ENCODE peak calls at places on chromosomes 5 and 9, in five cellular contexts. One of them, this sample, is unnamed. For H3K36me3, the result is how much of the 10 kb centered on the place peaks cover.

GRCh38 chr5:61229416-61229815 is 67.1 kb upstream of the SMIM15 start:
- DNase-seq in aorta: no peak
- DNase-seq in adrenal gland: peak
- DNase-seq in mammary epithelial cell: no peak
- DNase-seq in DND-41: no peak
- DNase-seq in this sample: no peak

GRCh38 chr9:118891213-118891612 is 478.0 kb downstream of the BRINP1 start:
- DNase-seq in adrenal gland: no peak
- DNase-seq in mammary epithelial cell: no peak
- DNase-seq in aorta: no peak
- DNase-seq in DND-41: no peak
- DNase-seq in this sample: no peak

GRCh38 chr5:13606051-13606450 is 338.4 kb downstream of the DNAH5 start:
- DNase-seq in mammary epithelial cell: peak
- DNase-seq in adrenal gland: no peak
- DNase-seq in aorta: no peak
- DNase-seq in DND-41: no peak
- DNase-seq in this sample: no peak

GRCh38 chr9:38246833-38247232 is 145.7 kb upstream of the ALDH1B1 start:
- DNase-seq in aorta: no peak
- DNase-seq in adrenal gland: no peak
- DNase-seq in mammary epithelial cell: no peak
- DNase-seq in DND-41: no peak
- DNase-seq in this sample: no peak

GRCh38 chr5:96601811-96602244 is 60.3 kb upstream of the CAST start:
- DNase-seq in DND-41: peak
- DNase-seq in mammary epithelial cell: peak
- DNase-seq in aorta: no peak
- DNase-seq in adrenal gland: peak
- DNase-seq in this sample: no peak

GRCh38 chr9:126664893-126665695 is 51.4 kb downstream of the LMX1B start:
- DNase-seq in aorta: no peak
- DNase-seq in DND-41: no peak
- DNase-seq in adrenal gland: no peak
- DNase-seq in mammary epithelial cell: no peak
- DNase-seq in this sample: no peak

GRCh38 chr5:72283358-72283757 is 36.7 kb downstream of the MRPS27 start:
- DNase-seq in aorta: no peak
- DNase-seq in adrenal gland: peak
- DNase-seq in DND-41: no peak
- DNase-seq in mammary epithelial cell: no peak
- DNase-seq in this sample: no peak

GRCh38 chr5:132492386-132492785 is 1.8 kb upstream of the IRF1 start:
- DNase-seq in adrenal gland: no peak
- DNase-seq in DND-41: no peak
- DNase-seq in mammary epithelial cell: no peak
- DNase-seq in aorta: no peak
- DNase-seq in this sample: no peak

GRCh38 chr5:53151713-53152458 is 42.3 kb upstream of the MOCS2 start:
- DNase-seq in DND-41: no peak
- DNase-seq in adrenal gland: peak
- DNase-seq in aorta: no peak
- DNase-seq in mammary epithelial cell: peak
- DNase-seq in this sample: no peak

GRCh38 chr5:435156-435790 is 7.7 kb upstream of the EXOC3 start:
- DNase-seq in adrenal gland: no peak
- DNase-seq in mammary epithelial cell: no peak
- DNase-seq in DND-41: no peak
- DNase-seq in aorta: peak
- DNase-seq in this sample: peak

GRCh38 chr5:56585466-56585865 is 229.9 kb upstream of the MAP3K1 start:
- DNase-seq in DND-41: no peak
- DNase-seq in aorta: no peak
- DNase-seq in mammary epithelial cell: peak
- DNase-seq in adrenal gland: no peak
- DNase-seq in this sample: no peak

GRCh38 chr5:7518947-7519560 is 123.1 kb downstream of the ADCY2 start:
- DNase-seq in adrenal gland: no peak
- DNase-seq in mammary epithelial cell: no peak
- DNase-seq in aorta: no peak
- DNase-seq in DND-41: no peak
- DNase-seq in this sample: peak

GRCh38 chr5:26757941-26758340 is 280.4 kb downstream of the CDH9 start:
- DNase-seq in mammary epithelial cell: no peak
- DNase-seq in adrenal gland: no peak
- DNase-seq in DND-41: no peak
- DNase-seq in aorta: no peak
- DNase-seq in this sample: no peak

GRCh38 chr5:116575635-116576042 is 1.0 kb upstream of the SEMA6A start:
- DNase-seq in mammary epithelial cell: peak
- DNase-seq in aorta: peak
- DNase-seq in adrenal gland: peak
- DNase-seq in DND-41: no peak
- DNase-seq in this sample: no peak

GRCh38 chr5:113578091-113578490 is 64.6 kb downstream of the YTHDC2 start:
- DNase-seq in mammary epithelial cell: peak
- DNase-seq in DND-41: no peak
- DNase-seq in aorta: no peak
- DNase-seq in adrenal gland: peak
- DNase-seq in this sample: no peak

GRCh38 chr9:19630762-19631161 is 158.1 kb downstream of the SLC24A2 start:
- DNase-seq in mammary epithelial cell: no peak
- DNase-seq in DND-41: no peak
- DNase-seq in aorta: no peak
- DNase-seq in adrenal gland: no peak
- DNase-seq in this sample: no peak

GRCh38 chr9:70340572-70340971 is 73.9 kb downstream of the KLF9 start:
- DNase-seq in adrenal gland: no peak
- DNase-seq in aorta: no peak
- DNase-seq in mammary epithelial cell: no peak
- DNase-seq in DND-41: no peak
- DNase-seq in this sample: no peak

GRCh38 chr5:5480481-5481111 is 58.1 kb downstream of the ICE1 start:
- DNase-seq in DND-41: no peak
- DNase-seq in aorta: no peak
- DNase-seq in mammary epithelial cell: no peak
- DNase-seq in adrenal gland: no peak
- DNase-seq in this sample: no peak

GRCh38 chr5:131974956-131975726 is 29.7 kb upstream of the MEIKIN start:
- DNase-seq in adrenal gland: no peak
- DNase-seq in aorta: no peak
- DNase-seq in mammary epithelial cell: no peak
- DNase-seq in DND-41: peak
- DNase-seq in this sample: no peak

GRCh38 chr9:92378825-92379535 is 25.4 kb downstream of the OGN start:
- DNase-seq in adrenal gland: no peak
- DNase-seq in aorta: no peak
- DNase-seq in DND-41: peak
- DNase-seq in mammary epithelial cell: no peak
- DNase-seq in this sample: no peak

GRCh38 chr5:159156839-159157238 is 52.5 kb downstream of the RNF145 start:
- DNase-seq in DND-41: peak
- DNase-seq in mammary epithelial cell: peak
- DNase-seq in aorta: no peak
- DNase-seq in adrenal gland: peak
- DNase-seq in this sample: no peak

DNA sequence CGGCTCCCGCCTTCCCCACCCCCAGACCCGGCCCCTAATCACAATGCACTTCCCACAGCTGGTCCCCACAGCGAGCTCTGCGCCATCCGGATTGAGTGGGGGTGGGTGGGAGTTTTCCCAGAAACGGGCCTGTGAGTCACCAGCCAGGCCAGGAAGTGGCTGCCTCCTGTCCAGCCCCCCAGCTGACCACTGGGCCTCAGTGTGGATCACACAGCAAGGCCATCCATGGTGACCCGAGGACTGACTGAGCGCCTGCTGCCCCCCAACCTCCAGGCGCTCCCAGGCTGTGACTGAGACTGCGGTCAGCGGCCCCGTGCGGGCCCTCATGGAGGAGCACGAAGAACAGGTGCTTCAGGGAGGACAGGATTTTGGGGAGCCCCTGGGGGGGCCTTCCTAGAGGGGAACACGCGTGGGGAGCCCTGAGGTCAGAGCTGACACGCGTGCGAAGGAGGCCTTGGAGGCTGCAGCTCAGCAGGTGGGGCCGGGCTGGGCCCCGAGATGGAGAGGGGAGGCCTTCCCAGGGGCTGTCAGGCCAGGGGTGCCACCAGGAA is 48.3 kb upstream of the EGFL7 start:
- DNase-seq in adrenal gland: no peak
- DNase-seq in aorta: no peak
- DNase-seq in mammary epithelial cell: no peak
- DNase-seq in DND-41: no peak
- DNase-seq in this sample: no peak
- H3K27ac ChIP-seq in adrenal gland: no peak
- H3K27ac ChIP-seq in aorta: no peak
- H3K27ac ChIP-seq in mammary epithelial cell: no peak
- H3K27ac ChIP-seq in DND-41: peak
- H3K27ac ChIP-seq in this sample: peak

DNA sequence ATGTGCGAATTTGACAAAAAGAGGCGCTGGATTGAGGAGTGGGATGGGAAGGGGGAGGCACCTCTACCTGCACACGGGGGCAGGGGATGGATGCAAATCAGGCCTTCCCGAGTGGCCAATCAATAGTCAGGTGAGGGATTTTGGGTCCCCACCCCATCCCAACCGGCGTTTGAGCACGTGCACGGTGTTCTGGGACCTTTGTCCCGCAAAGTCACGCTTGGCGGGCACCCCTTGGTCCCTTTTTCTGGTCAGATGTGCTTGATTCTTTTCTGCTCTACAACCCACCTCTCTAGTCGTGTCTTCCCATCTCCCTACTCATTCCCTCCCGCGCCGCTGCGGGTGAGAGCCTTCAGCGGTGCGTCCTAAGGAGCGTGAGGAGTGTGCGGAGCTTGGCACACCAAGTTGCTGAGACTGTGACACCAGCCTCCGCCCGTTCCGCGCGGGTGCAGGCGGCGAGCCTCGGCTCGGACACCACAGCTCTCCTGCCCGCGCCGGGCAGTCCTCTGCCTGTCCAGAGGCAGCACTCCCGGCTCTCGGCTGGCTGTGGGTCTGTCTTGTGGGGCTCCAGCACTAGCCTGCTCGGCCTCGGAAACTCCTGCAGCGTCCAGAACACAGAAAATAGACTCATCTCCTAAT is 495 bp upstream of the ADAMTS19 start:
- DNase-seq in DND-41: no peak
- DNase-seq in mammary epithelial cell: peak
- DNase-seq in aorta: no peak
- DNase-seq in adrenal gland: no peak
- DNase-seq in this sample: peak
- H3K36me3 ChIP-seq in DND-41: under half
- H3K36me3 ChIP-seq in mammary epithelial cell: under half
- H3K36me3 ChIP-seq in aorta: under half
- H3K36me3 ChIP-seq in adrenal gland: under half
- H3K36me3 ChIP-seq in this sample: under half

GRCh38 chr5:42876375-42876844 is 64.7 kb upstream of the SELENOP start:
- DNase-seq in aorta: no peak
- DNase-seq in mammary epithelial cell: no peak
- DNase-seq in DND-41: no peak
- DNase-seq in adrenal gland: peak
- DNase-seq in this sample: no peak

GRCh38 chr5:42874621-42875198 is 63.0 kb upstream of the SELENOP start:
- DNase-seq in mammary epithelial cell: no peak
- DNase-seq in DND-41: no peak
- DNase-seq in adrenal gland: no peak
- DNase-seq in aorta: no peak
- DNase-seq in this sample: no peak

GRCh38 chr5:42872865-42873264 is 61.2 kb upstream of the SELENOP start:
- DNase-seq in aorta: no peak
- DNase-seq in DND-41: no peak
- DNase-seq in adrenal gland: no peak
- DNase-seq in mammary epithelial cell: no peak
- DNase-seq in this sample: no peak

GRCh38 chr5:42875785-42876374 is 64.2 kb upstream of the SELENOP start:
- DNase-seq in mammary epithelial cell: no peak
- DNase-seq in DND-41: no peak
- DNase-seq in aorta: no peak
- DNase-seq in adrenal gland: peak
- DNase-seq in this sample: no peak

GRCh38 chr5:42875211-42875610 is 63.5 kb upstream of the SELENOP start:
- DNase-seq in DND-41: no peak
- DNase-seq in adrenal gland: no peak
- DNase-seq in mammary epithelial cell: no peak
- DNase-seq in aorta: no peak
- DNase-seq in this sample: no peak
- H3K27ac ChIP-seq in DND-41: no peak
- H3K27ac ChIP-seq in adrenal gland: no peak
- H3K27ac ChIP-seq in mammary epithelial cell: no peak
- H3K27ac ChIP-seq in aorta: no peak
- H3K27ac ChIP-seq in this sample: no peak

GRCh38 chr9:121150188-121150587 is 51.5 kb downstream of the RAB14 start:
- DNase-seq in DND-41: no peak
- DNase-seq in aorta: no peak
- DNase-seq in adrenal gland: no peak
- DNase-seq in mammary epithelial cell: no peak
- DNase-seq in this sample: no peak
- H3K36me3 ChIP-seq in DND-41: half or more
- H3K36me3 ChIP-seq in aorta: under half
- H3K36me3 ChIP-seq in adrenal gland: under half
- H3K36me3 ChIP-seq in mammary epithelial cell: under half
- H3K36me3 ChIP-seq in this sample: under half

DNA sequence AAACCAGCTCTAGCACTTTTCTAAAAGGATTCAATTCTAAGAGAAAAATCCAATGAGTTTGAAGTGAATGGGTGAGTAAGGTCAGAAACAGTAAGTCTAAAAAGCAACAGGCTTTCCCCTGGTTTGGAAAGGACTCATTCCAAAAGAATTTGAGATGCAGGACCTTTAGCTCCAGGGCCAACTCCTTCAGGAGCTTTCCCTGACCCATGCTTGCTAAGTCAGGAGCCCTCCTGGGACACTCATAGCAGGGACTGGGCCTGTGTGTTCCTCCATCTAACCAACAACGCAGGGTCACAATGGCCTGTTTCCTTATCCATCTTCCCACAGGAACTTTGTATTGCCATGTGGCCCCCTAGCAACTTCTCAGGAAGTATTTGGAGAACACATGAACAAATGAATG is 198.8 kb downstream of the FRMD3 start:
- DNase-seq in DND-41: no peak
- DNase-seq in aorta: no peak
- DNase-seq in mammary epithelial cell: no peak
- DNase-seq in adrenal gland: no peak
- DNase-seq in this sample: no peak
- H3K27ac ChIP-seq in DND-41: no peak
- H3K27ac ChIP-seq in aorta: no peak
- H3K27ac ChIP-seq in mammary epithelial cell: no peak
- H3K27ac ChIP-seq in adrenal gland: no peak
- H3K27ac ChIP-seq in this sample: no peak